ENCODE peak calls at places on chromosomes 7 and 10, in six cellular contexts. W, F, U, G, D and L are unnamed samples.

GRCh38 chr7:136058561-136058960 is 81.4 kb upstream of the MTPN start:
- DNase-seq in U (no peak), D (no peak), F (no peak), W (no peak), G (no peak), L (no peak)

GRCh38 chr10:111130471-111130870 is 53.6 kb downstream of the ADRA2A start:
- DNase-seq in W (no peak), F (no peak), D (no peak), G (no peak), U (no peak), L (no peak)

GRCh38 chr10:77784856-77785255 is 141.7 kb downstream of the DLG5 start:
- DNase-seq in D (no peak), W (no peak), F (no peak), G (no peak), U (no peak), L (no peak)

GRCh38 chr7:127770870-127771269 is 118.9 kb downstream of the SND1 start:
- DNase-seq in F (no peak), G (no peak), W (no peak), D (no peak), U (no peak), L (no peak)

GRCh38 chr7:27631411-27631810 is 31.3 kb downstream of the HIBADH start:
- DNase-seq in G (no peak), F (no peak), W (no peak), U (no peak), D (no peak), L (no peak)

GRCh38 chr10:102119417-102120141 is 589 bp downstream of the LDB1 start:
- DNase-seq in G (peak), D (peak), U (peak), F (peak), W (peak), L (no peak)

GRCh38 chr10:593016-593415 is 96.5 kb downstream of the DIP2C start:
- DNase-seq in F (no peak), U (no peak), W (no peak), G (no peak), D (no peak), L (no peak)

GRCh38 chr10:27998178-27998953 is 513 bp downstream of the ODAD2 start:
- DNase-seq in U (peak), W (peak), F (no peak), G (no peak), D (peak), L (peak)

GRCh38 chr10:34254596-34254995 is 560.5 kb downstream of the PARD3 start:
- DNase-seq in W (no peak), D (no peak), F (no peak), U (no peak), G (peak), L (peak)

GRCh38 chr10:17819836-17820235 is 10.7 kb downstream of the MRC1 start:
- DNase-seq in W (no peak), U (no peak), G (no peak), F (no peak), D (no peak), L (no peak)

GRCh38 chr10:13769926-13770325 is 183.2 kb downstream of the PRPF18 start:
- DNase-seq in D (no peak), U (peak), F (no peak), G (no peak), W (no peak), L (no peak)

GRCh38 chr7:24604640-24605039 is 31.4 kb downstream of the PALS2 start:
- DNase-seq in U (no peak), W (no peak), F (no peak), G (no peak), D (peak), L (no peak)

DNA sequence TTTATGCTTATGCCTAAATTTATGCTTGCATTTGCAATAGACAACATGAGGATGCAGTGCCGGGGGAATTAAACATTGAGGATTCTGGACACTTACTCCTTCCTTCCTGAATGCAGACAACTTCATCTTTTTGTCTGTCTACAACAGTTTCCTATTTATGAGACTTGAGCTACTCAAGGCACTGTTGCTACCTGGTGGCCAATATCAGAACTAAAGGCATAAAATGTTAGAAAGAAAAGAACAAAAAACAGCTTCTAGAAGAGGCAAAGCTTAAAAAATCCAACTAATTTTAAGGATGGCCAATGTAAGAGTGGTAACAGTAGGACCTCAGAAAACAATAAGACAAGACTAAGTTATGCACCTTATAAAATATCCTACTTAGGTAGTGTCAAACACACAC is 144.5 kb upstream of the PTN start:
- DNase-seq in D (no peak), U (no peak), W (no peak), G (no peak), F (no peak), L (no peak)
- TF ChIP-seq CTCF in D (no peak), U (no peak), W (no peak), G (no peak), F (no peak), L (no peak)

DNA sequence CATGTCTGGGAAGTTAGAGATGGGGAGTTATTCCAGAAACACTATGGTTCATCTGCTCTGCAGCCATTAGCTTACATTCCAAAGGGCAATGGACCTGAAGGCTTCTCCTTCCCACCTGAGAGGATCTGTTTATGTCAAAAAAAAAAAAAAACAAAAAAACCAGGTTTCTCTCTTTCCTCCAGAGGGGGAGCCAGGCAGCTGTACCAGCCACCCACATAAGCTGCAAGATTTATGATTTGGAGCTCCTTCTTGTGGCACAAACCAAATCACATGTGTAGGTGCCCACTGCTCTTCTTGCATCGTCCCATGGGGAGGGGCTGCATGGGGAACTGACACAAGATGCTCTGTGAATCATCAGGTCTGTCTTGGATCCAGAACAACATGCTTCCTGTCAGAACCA is 231.6 kb upstream of the IGFBP3 start:
- DNase-seq in F (no peak), D (no peak), U (no peak), W (no peak), G (no peak), L (peak)
- TF ChIP-seq CTCF in F (no peak), D (no peak), U (no peak), W (no peak), G (no peak), L (no peak)

GRCh38 chr7:118169146-118169545 is 14.8 kb upstream of the LSM8 start:
- DNase-seq in W (no peak), F (no peak), G (no peak), U (no peak), D (no peak), L (no peak)
- TF ChIP-seq CTCF in W (no peak), F (no peak), G (no peak), U (no peak), D (no peak), L (no peak)

DNA sequence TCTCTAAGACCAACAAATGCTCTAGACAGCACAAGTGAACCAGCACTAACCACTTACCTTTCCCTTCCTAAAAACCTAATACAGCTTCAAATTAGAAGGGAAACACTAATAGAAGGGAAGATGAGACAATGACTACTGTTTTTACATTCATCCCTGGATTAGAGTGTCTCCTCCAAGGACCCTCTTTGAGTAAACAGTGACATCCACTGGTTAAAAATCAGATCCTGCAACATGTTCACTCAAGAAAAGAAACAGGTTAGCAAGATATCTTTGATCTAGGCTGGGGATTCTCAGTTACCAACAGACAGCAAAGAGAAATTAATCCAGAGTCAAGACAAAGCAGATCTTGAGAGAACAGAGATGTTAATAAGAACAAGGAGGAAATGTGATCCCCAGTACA is 177.7 kb upstream of the GHITM start:
- DNase-seq in W (no peak), F (no peak), D (no peak), G (no peak), U (no peak), L (no peak)
- TF ChIP-seq CTCF in W (no peak), F (no peak), D (no peak), G (no peak), U (no peak), L (no peak)

DNA sequence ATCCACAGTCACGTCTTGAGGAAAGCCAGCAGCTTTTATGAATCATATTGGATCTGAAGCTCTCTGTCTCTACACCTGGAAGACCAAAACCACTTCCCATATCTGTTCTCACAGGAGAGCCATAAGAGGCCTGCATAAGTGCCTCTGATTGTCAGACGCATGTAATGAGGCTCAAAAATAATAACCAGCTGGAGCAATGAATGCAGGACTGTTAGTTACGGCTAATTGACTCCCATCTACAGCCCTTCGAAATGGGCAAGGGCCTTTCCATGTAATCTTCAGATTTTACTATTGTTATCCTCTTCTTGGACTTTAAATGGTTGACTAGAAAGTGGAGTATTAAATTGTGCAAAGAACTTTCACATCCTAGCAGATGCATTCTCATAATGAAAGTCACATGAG is 4.4 kb upstream of the SEMA3C start:
- DNase-seq in D (no peak), G (no peak), W (no peak), F (no peak), U (no peak), L (no peak)
- TF ChIP-seq CTCF in D (no peak), G (no peak), W (no peak), F (no peak), U (no peak), L (no peak)